ENCODE peak calls at places on chromosomes 12 and 14, in four cellular contexts. One of them, this sample, is unnamed.

GRCh38 chr12:20620311-20620710 is 74.8 kb upstream of the SLCO1C1 start:
- DNase-seq in astrocyte: no peak
- DNase-seq in AG04450: no peak
- DNase-seq in fibroblast of mammary gland: peak; percentile 4
- DNase-seq in this sample: no peak

GRCh38 chr12:121958521-121959240 is 40.3 kb downstream of the CFAP251 start:
- DNase-seq in astrocyte: peak; percentile 27
- DNase-seq in AG04450: no peak
- DNase-seq in fibroblast of mammary gland: peak; percentile 11
- DNase-seq in this sample: no peak

GRCh38 chr12:77225373-77225772 is 160.0 kb upstream of the E2F7 start:
- DNase-seq in astrocyte: no peak
- DNase-seq in AG04450: no peak
- DNase-seq in fibroblast of mammary gland: no peak
- DNase-seq in this sample: no peak

GRCh38 chr14:100532916-100533630 is 54.1 kb downstream of the BEGAIN start:
- DNase-seq in astrocyte: peak; percentile 84
- DNase-seq in AG04450: peak; percentile 10
- DNase-seq in fibroblast of mammary gland: peak; percentile 29
- DNase-seq in this sample: no peak

GRCh38 chr12:49428652-49429549 is 61.6 kb downstream of the SPATS2 start:
- DNase-seq in astrocyte: peak; percentile 82
- DNase-seq in AG04450: peak; percentile 24
- DNase-seq in fibroblast of mammary gland: peak; percentile 82
- DNase-seq in this sample: peak; percentile 45

GRCh38 chr12:121181181-121181580 is 28.7 kb upstream of the P2RX4 start:
- DNase-seq in astrocyte: peak; percentile 55
- DNase-seq in AG04450: no peak
- DNase-seq in fibroblast of mammary gland: peak; percentile 80
- DNase-seq in this sample: peak; percentile 8

GRCh38 chr12:6324936-6325750 is 14.7 kb downstream of the PLEKHG6 start:
- DNase-seq in astrocyte: no peak
- DNase-seq in AG04450: no peak
- DNase-seq in fibroblast of mammary gland: no peak
- DNase-seq in this sample: no peak

GRCh38 chr12:97639702-97640101 is 177.1 kb downstream of the RMST start:
- DNase-seq in astrocyte: peak; percentile 35
- DNase-seq in AG04450: no peak
- DNase-seq in fibroblast of mammary gland: peak; percentile 7
- DNase-seq in this sample: no peak

GRCh38 chr12:45773734-45774133 is 44.2 kb downstream of the ARID2 start:
- DNase-seq in astrocyte: no peak
- DNase-seq in AG04450: no peak
- DNase-seq in fibroblast of mammary gland: no peak
- DNase-seq in this sample: no peak

GRCh38 chr12:56670836-56671235 is 17.2 kb downstream of the PTGES3 start:
- DNase-seq in astrocyte: no peak
- DNase-seq in AG04450: no peak
- DNase-seq in fibroblast of mammary gland: no peak
- DNase-seq in this sample: no peak

GRCh38 chr12:78167510-78167909 is 336.8 kb downstream of the NAV3 start:
- DNase-seq in astrocyte: no peak
- DNase-seq in AG04450: no peak
- DNase-seq in fibroblast of mammary gland: peak; percentile 25
- DNase-seq in this sample: no peak

GRCh38 chr12:64304571-64304970 is 82.5 kb upstream of the KICS2 start:
- DNase-seq in astrocyte: no peak
- DNase-seq in AG04450: no peak
- DNase-seq in fibroblast of mammary gland: no peak
- DNase-seq in this sample: no peak

GRCh38 chr12:54977857-54978256 is 6.7 kb downstream of the TESPA1 start:
- DNase-seq in astrocyte: no peak
- DNase-seq in AG04450: no peak
- DNase-seq in fibroblast of mammary gland: no peak
- DNase-seq in this sample: no peak

GRCh38 chr12:32051511-32052299 is 54.9 kb upstream of the BICD1 start:
- DNase-seq in astrocyte: peak; percentile 90
- DNase-seq in AG04450: peak; percentile 60
- DNase-seq in fibroblast of mammary gland: peak; percentile 96
- DNase-seq in this sample: peak; percentile 75

GRCh38 chr12:103495783-103496456 is at the start of gene C12orf42:
- DNase-seq in astrocyte: no peak
- DNase-seq in AG04450: no peak
- DNase-seq in fibroblast of mammary gland: peak; percentile 41
- DNase-seq in this sample: no peak

GRCh38 chr12:110071504-110071903 is 23.2 kb upstream of the C12orf76 start:
- DNase-seq in astrocyte: no peak
- DNase-seq in AG04450: no peak
- DNase-seq in fibroblast of mammary gland: no peak
- DNase-seq in this sample: no peak

GRCh38 chr14:59565112-59565511 is 11.5 kb downstream of the CCDC175 start:
- DNase-seq in astrocyte: peak; percentile 6
- DNase-seq in AG04450: no peak
- DNase-seq in fibroblast of mammary gland: no peak
- DNase-seq in this sample: no peak

GRCh38 chr12:93851245-93851665 is 174.1 kb downstream of the CRADD start:
- DNase-seq in astrocyte: no peak
- DNase-seq in AG04450: no peak
- DNase-seq in fibroblast of mammary gland: no peak
- DNase-seq in this sample: no peak

GRCh38 chr14:99571303-99571986 is 32.6 kb downstream of the CCDC85C start:
- DNase-seq in astrocyte: no peak
- DNase-seq in AG04450: no peak
- DNase-seq in fibroblast of mammary gland: no peak
- DNase-seq in this sample: no peak

GRCh38 chr12:115147916-115148315 is 463.9 kb upstream of the TBX3 start:
- DNase-seq in astrocyte: peak; percentile 10
- DNase-seq in AG04450: no peak
- DNase-seq in fibroblast of mammary gland: no peak
- DNase-seq in this sample: no peak

GRCh38 chr14:75738192-75738591 is 77.1 kb downstream of the TTLL5 start:
- DNase-seq in astrocyte: no peak
- DNase-seq in AG04450: no peak
- DNase-seq in fibroblast of mammary gland: peak; percentile 7
- DNase-seq in this sample: no peak

GRCh38 chr14:85531141-85531593 is 1.2 kb downstream of the FLRT2 start:
- DNase-seq in astrocyte: peak; percentile 64
- DNase-seq in AG04450: no peak
- DNase-seq in fibroblast of mammary gland: peak; percentile 83
- DNase-seq in this sample: peak; percentile 51

GRCh38 chr14:81423504-81423903 is 23.4 kb upstream of the STON2 start:
- DNase-seq in astrocyte: no peak
- DNase-seq in AG04450: no peak
- DNase-seq in fibroblast of mammary gland: no peak
- DNase-seq in this sample: no peak

GRCh38 chr12:1500095-1500801 is 94.1 kb downstream of the FBXL14 start:
- DNase-seq in astrocyte: peak; percentile 58
- DNase-seq in AG04450: peak; percentile 68
- DNase-seq in fibroblast of mammary gland: peak; percentile 92
- DNase-seq in this sample: peak; percentile 56

GRCh38 chr12:77204055-77204454 is 138.7 kb upstream of the E2F7 start:
- DNase-seq in astrocyte: no peak
- DNase-seq in AG04450: no peak
- DNase-seq in fibroblast of mammary gland: peak; percentile 17
- DNase-seq in this sample: no peak

GRCh38 chr12:15526033-15526432 is 203.7 kb downstream of the PTPRO start:
- DNase-seq in astrocyte: no peak
- DNase-seq in AG04450: no peak
- DNase-seq in fibroblast of mammary gland: no peak
- DNase-seq in this sample: no peak

GRCh38 chr12:117662220-117662619 is 300.8 kb upstream of the NOS1 start:
- DNase-seq in astrocyte: no peak
- DNase-seq in AG04450: no peak
- DNase-seq in fibroblast of mammary gland: no peak
- DNase-seq in this sample: no peak

GRCh38 chr12:109115758-109116610 is at the start of gene ACACB:
- DNase-seq in astrocyte: no peak
- DNase-seq in AG04450: no peak
- DNase-seq in fibroblast of mammary gland: no peak
- DNase-seq in this sample: no peak

GRCh38 chr14:67674139-67674479 is 323 bp downstream of the VTI1B start:
- DNase-seq in astrocyte: peak; percentile 32
- DNase-seq in AG04450: no peak
- DNase-seq in fibroblast of mammary gland: peak; percentile 40
- DNase-seq in this sample: no peak

GRCh38 chr12:17528394-17528793 is 561.6 kb downstream of the RERGL start:
- DNase-seq in astrocyte: no peak
- DNase-seq in AG04450: no peak
- DNase-seq in fibroblast of mammary gland: no peak
- DNase-seq in this sample: no peak

GRCh38 chr12:110917961-110918360 is 2.4 kb downstream of the MYL2 start:
- DNase-seq in astrocyte: peak; percentile 31
- DNase-seq in AG04450: no peak
- DNase-seq in fibroblast of mammary gland: no peak
- DNase-seq in this sample: no peak

GRCh38 chr14:22484638-22485037 is 104.4 kb downstream of the DAD1 start:
- DNase-seq in astrocyte: peak; percentile 51
- DNase-seq in AG04450: no peak
- DNase-seq in fibroblast of mammary gland: peak; percentile 12
- DNase-seq in this sample: no peak

GRCh38 chr12:27463826-27464554 is 17.5 kb downstream of the SMCO2 start:
- DNase-seq in astrocyte: peak; percentile 21
- DNase-seq in AG04450: peak; percentile 51
- DNase-seq in fibroblast of mammary gland: peak; percentile 90
- DNase-seq in this sample: peak; percentile 37

GRCh38 chr12:85468356-85469157 is 188.5 kb downstream of the ALX1 start:
- DNase-seq in astrocyte: peak; percentile 47
- DNase-seq in AG04450: peak; percentile 8
- DNase-seq in fibroblast of mammary gland: peak; percentile 71
- DNase-seq in this sample: no peak

GRCh38 chr12:15899282-15899870 is 11.8 kb upstream of the DERA start:
- DNase-seq in astrocyte: no peak
- DNase-seq in AG04450: no peak
- DNase-seq in fibroblast of mammary gland: peak; percentile 32
- DNase-seq in this sample: no peak

GRCh38 chr14:24261256-24261968 is 1.6 kb downstream of the TGM1 start:
- DNase-seq in astrocyte: no peak
- DNase-seq in AG04450: no peak
- DNase-seq in fibroblast of mammary gland: no peak
- DNase-seq in this sample: no peak
- H3K4me3 ChIP-seq in astrocyte: no peak overlapping the region
- H3K4me3 ChIP-seq in AG04450: no peak overlapping the region
- H3K4me3 ChIP-seq in fibroblast of mammary gland: no peak overlapping the region
- H3K4me3 ChIP-seq in this sample: no peak overlapping the region

GRCh38 chr14:101826359-101826758 is 64.8 kb downstream of the PPP2R5C start:
- DNase-seq in astrocyte: no peak
- DNase-seq in AG04450: no peak
- DNase-seq in fibroblast of mammary gland: no peak
- DNase-seq in this sample: no peak

GRCh38 chr14:101825797-101826196 is 64.3 kb downstream of the PPP2R5C start:
- DNase-seq in astrocyte: no peak
- DNase-seq in AG04450: no peak
- DNase-seq in fibroblast of mammary gland: no peak
- DNase-seq in this sample: no peak

GRCh38 chr14:101823081-101823480 is 61.6 kb downstream of the PPP2R5C start:
- DNase-seq in astrocyte: no peak
- DNase-seq in AG04450: no peak
- DNase-seq in fibroblast of mammary gland: no peak
- DNase-seq in this sample: no peak

GRCh38 chr14:101823511-101824120 is 62.1 kb downstream of the PPP2R5C start:
- DNase-seq in astrocyte: no peak
- DNase-seq in AG04450: no peak
- DNase-seq in fibroblast of mammary gland: peak; percentile 50
- DNase-seq in this sample: no peak

GRCh38 chr14:101824339-101824727 is 62.8 kb downstream of the PPP2R5C start:
- DNase-seq in astrocyte: no peak
- DNase-seq in AG04450: no peak
- DNase-seq in fibroblast of mammary gland: peak; percentile 43
- DNase-seq in this sample: no peak
- H3K4me3 ChIP-seq in astrocyte: no peak overlapping the region
- H3K4me3 ChIP-seq in AG04450: no peak overlapping the region
- H3K4me3 ChIP-seq in fibroblast of mammary gland: no peak overlapping the region
- H3K4me3 ChIP-seq in this sample: no peak overlapping the region

GRCh38 chr14:69318901-69319475 is 59.0 kb downstream of the GALNT16 start:
- DNase-seq in astrocyte: no peak
- DNase-seq in AG04450: no peak
- DNase-seq in fibroblast of mammary gland: no peak
- DNase-seq in this sample: no peak

GRCh38 chr14:69318241-69318640 is 58.3 kb downstream of the GALNT16 start:
- DNase-seq in astrocyte: no peak
- DNase-seq in AG04450: no peak
- DNase-seq in fibroblast of mammary gland: no peak
- DNase-seq in this sample: no peak

GRCh38 chr14:69316449-69317391 is 56.8 kb downstream of the GALNT16 start:
- DNase-seq in astrocyte: peak; percentile 99
- DNase-seq in AG04450: peak; percentile 94
- DNase-seq in fibroblast of mammary gland: peak; percentile 99
- DNase-seq in this sample: peak; percentile 96

GRCh38 chr14:69317780-69318179 is 57.8 kb downstream of the GALNT16 start:
- DNase-seq in astrocyte: no peak
- DNase-seq in AG04450: no peak
- DNase-seq in fibroblast of mammary gland: peak; percentile 51
- DNase-seq in this sample: no peak

GRCh38 chr14:69317392-69317755 is 57.4 kb downstream of the GALNT16 start:
- DNase-seq in astrocyte: no peak
- DNase-seq in AG04450: no peak
- DNase-seq in fibroblast of mammary gland: no peak
- DNase-seq in this sample: no peak
- H3K4me3 ChIP-seq in astrocyte: no peak overlapping the region
- H3K4me3 ChIP-seq in AG04450: no peak overlapping the region
- H3K4me3 ChIP-seq in fibroblast of mammary gland: no peak overlapping the region
- H3K4me3 ChIP-seq in this sample: no peak overlapping the region

DNA sequence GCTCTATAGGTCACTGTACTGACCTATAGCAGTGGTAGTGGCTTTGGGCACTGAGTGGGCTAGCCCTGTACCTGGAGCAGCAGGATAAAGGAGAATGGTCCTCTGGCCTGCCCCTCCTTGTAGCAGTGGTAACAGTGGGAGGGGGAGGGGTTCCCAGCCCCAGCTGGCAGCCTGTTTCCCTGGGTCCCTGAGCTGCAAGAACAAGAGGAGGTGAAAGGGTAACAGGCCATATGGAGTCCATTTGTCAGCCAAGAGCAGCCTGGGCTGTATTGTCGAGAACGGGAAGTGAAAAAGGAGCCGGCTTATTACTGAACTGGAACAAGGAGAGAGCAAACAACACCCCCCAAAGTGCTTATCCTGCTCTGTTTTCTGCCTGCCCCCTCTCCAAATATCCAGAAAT is 73.8 kb upstream of the SRSF5 start:
- DNase-seq in astrocyte: no peak
- DNase-seq in AG04450: no peak
- DNase-seq in fibroblast of mammary gland: peak; percentile 49
- DNase-seq in this sample: no peak
- H3K4me3 ChIP-seq in astrocyte: no peak overlapping the region
- H3K4me3 ChIP-seq in AG04450: no peak overlapping the region
- H3K4me3 ChIP-seq in fibroblast of mammary gland: no peak overlapping the region
- H3K4me3 ChIP-seq in this sample: no peak overlapping the region

GRCh38 chr14:20294636-20295035 is 11.1 kb downstream of the TTC5 start:
- DNase-seq in astrocyte: no peak
- DNase-seq in AG04450: no peak
- DNase-seq in fibroblast of mammary gland: no peak
- DNase-seq in this sample: no peak
- H3K4me3 ChIP-seq in astrocyte: no peak overlapping the region
- H3K4me3 ChIP-seq in AG04450: no peak overlapping the region
- H3K4me3 ChIP-seq in fibroblast of mammary gland: no peak overlapping the region
- H3K4me3 ChIP-seq in this sample: no peak overlapping the region

This sample was measured in skeletal muscle cell.